ENCODE peak calls at places on chromosomes 13 and 19, in eight cellular contexts. E is GM23248; Q is HuH-7.5; W is iPS-NIHi11; M is iPS DF 6.9; I is stimulated activated CD8-positive, alpha-beta memory T cell treated with anti-CD3 and anti-CD28 coated beads, Interleukin-7, amount 100 ng/mL, for 48 hours; Y is activated B cell treated with CpG ODN at 0.5 μM for 24 hours; N is epithelial cell of esophagus. P is an unnamed sample.

GRCh38 chr13:75173457-75174356 is 308.3 kb downstream of the TBC1D4 start:
- DNase-seq in E (no peak), M (no peak), Q (no peak), N (peak; percentile 16), Y (no peak), W (no peak), I (no peak), P (no peak)

GRCh38 chr13:73201601-73202000 is 142.8 kb downstream of the KLF5 start:
- DNase-seq in M (no peak), W (no peak), I (no peak), E (peak; percentile 45), Q (no peak), Y (no peak), N (peak; percentile 84), P (no peak)

GRCh38 chr13:93559718-93560117 is 333.1 kb downstream of the GPC6 start:
- DNase-seq in E (peak; percentile 72), Q (no peak), M (no peak), N (peak; percentile 93), I (no peak), W (no peak), Y (no peak), P (peak; percentile 94)

GRCh38 chr19:17862711-17863519 is 3.2 kb downstream of the RPL18A start:
- DNase-seq in Y (no peak), E (no peak), I (no peak), W (no peak), N (no peak), M (no peak), Q (no peak), P (no peak)

GRCh38 chr13:26458196-26458734 is 99.2 kb upstream of the WASF3 start:
- DNase-seq in M (no peak), E (no peak), W (no peak), Y (no peak), I (no peak), Q (no peak), N (no peak), P (no peak)

GRCh38 chr19:52227196-52227940 is 37.5 kb downstream of the PPP2R1A start:
- DNase-seq in W (no peak), N (no peak), M (no peak), E (no peak), Q (no peak), I (no peak), Y (no peak), P (no peak)

GRCh38 chr13:102351486-102351885 is 50.4 kb downstream of the FGF14 start:
- DNase-seq in N (no peak), I (no peak), W (no peak), Q (no peak), E (no peak), Y (no peak), M (no peak), P (no peak)

GRCh38 chr19:14375582-14376291 is 5.5 kb upstream of the ADGRE5 start:
- DNase-seq in Y (no peak), E (peak; percentile 33), M (no peak), Q (no peak), I (no peak), W (peak; percentile 9), N (no peak), P (no peak)

GRCh38 chr19:10764340-10764894 is 46.5 kb downstream of the DNM2 start:
- DNase-seq in Y (no peak), W (no peak), Q (peak; percentile 77), I (no peak), N (no peak), E (no peak), M (no peak), P (no peak)

GRCh38 chr13:48808689-48809088 is 155.0 kb downstream of the CYSLTR2 start:
- DNase-seq in N (no peak), Q (peak; percentile 34), I (no peak), W (no peak), Y (no peak), E (peak; percentile 53), M (no peak), P (no peak)

GRCh38 chr13:31794452-31794851 is 55.1 kb downstream of the RXFP2 start:
- DNase-seq in N (no peak), Q (no peak), E (no peak), M (no peak), Y (no peak), W (no peak), I (no peak), P (no peak)

GRCh38 chr19:19192910-19193423 is 909 bp downstream of the RFXANK start:
- DNase-seq in I (no peak), Y (no peak), E (peak; percentile 35), Q (no peak), W (no peak), N (no peak), M (no peak), P (no peak)

GRCh38 chr13:110379358-110379757 is 72.3 kb downstream of the COL4A2 start:
- DNase-seq in W (no peak), Y (no peak), M (no peak), I (no peak), Q (no peak), E (no peak), N (no peak), P (no peak)

GRCh38 chr19:40633207-40633606 is 32.0 kb downstream of the LTBP4 start:
- DNase-seq in Q (no peak), Y (no peak), W (no peak), E (peak; percentile 55), N (peak; percentile 58), M (no peak), I (no peak), P (peak; percentile 89)

GRCh38 chr19:38700350-38700932 is 43.8 kb downstream of the CAPN12 start:
- DNase-seq in W (no peak), N (no peak), Q (no peak), M (no peak), I (no peak), E (no peak), Y (no peak), P (no peak)